ENCODE peak calls at places on chromosomes 13 and 19, in five cellular contexts. J is EL, E is ELR, N is astrocyte of the spinal cord, P is NCI-H2081. D is an unnamed sample.

GRCh38 chr13:30396434-30397075 is 25.7 kb upstream of the UBE2L5 start:
- DNase-seq in J (no peak), E (peak), N (no peak), P (no peak), D (no peak)

GRCh38 chr19:29683009-29683408 is 17.7 kb downstream of the PLEKHF1 start:
- DNase-seq in J (no peak), E (no peak), N (peak), P (no peak), D (no peak)

GRCh38 chr19:3665681-3666544 is 34.4 kb downstream of the PIP5K1C start:
- DNase-seq in J (peak), E (peak), N (no peak), P (no peak), D (peak)

GRCh38 chr19:5170329-5170745 is 170.3 kb downstream of the PTPRS start:
- DNase-seq in J (no peak), E (peak), N (no peak), P (no peak), D (peak)

GRCh38 chr13:105914637-105915036 is 620.8 kb downstream of the EFNB2 start:
- DNase-seq in J (peak), E (peak), N (peak), P (no peak), D (no peak)

GRCh38 chr19:12346896-12347295 is 13.5 kb upstream of the ZNF563 start:
- DNase-seq in J (no peak), E (no peak), N (no peak), P (no peak), D (no peak)

GRCh38 chr13:34294483-34295129 is 476.7 kb downstream of the RFC3 start:
- DNase-seq in J (no peak), E (no peak), N (peak), P (no peak), D (no peak)

GRCh38 chr13:54799621-54800226 is 1771.1 kb downstream of the OLFM4 start:
- DNase-seq in J (no peak), E (no peak), N (no peak), P (no peak), D (no peak)

GRCh38 chr19:29810504-29810871 is 1.3 kb upstream of the CCNE1 start:
- DNase-seq in J (peak), E (peak), N (no peak), P (no peak), D (no peak)

GRCh38 chr13:114112826-114113322 is 19.5 kb downstream of the RASA3 start:
- DNase-seq in J (no peak), E (no peak), N (no peak), P (no peak), D (no peak)

GRCh38 chr13:41827507-41828213 is 133.2 kb downstream of the VWA8 start:
- DNase-seq in J (peak), E (peak), N (peak), P (no peak), D (peak)

GRCh38 chr19:46365561-46365960 is 18.7 kb downstream of the PPP5C start:
- DNase-seq in J (no peak), E (no peak), N (peak), P (no peak), D (no peak)

GRCh38 chr19:41376998-41377365 is 649 bp downstream of the TMEM91 start:
- DNase-seq in J (no peak), E (no peak), N (no peak), P (no peak), D (no peak)

GRCh38 chr19:55696301-55697068 is 21.5 kb downstream of the EPN1 start:
- DNase-seq in J (no peak), E (no peak), N (no peak), P (no peak), D (no peak)

GRCh38 chr13:113943821-113944565 is 29.9 kb downstream of the C13orf46 start:
- DNase-seq in J (no peak), E (peak), N (no peak), P (no peak), D (no peak)

GRCh38 chr19:2532252-2533071 is 56.5 kb downstream of the GADD45B start:
- DNase-seq in J (peak), E (peak), N (peak), P (no peak), D (peak)

GRCh38 chr13:83879431-83880171 is 2.7 kb downstream of the SLITRK1 start:
- DNase-seq in J (peak), E (peak), N (no peak), P (no peak), D (no peak)

GRCh38 chr19:45156231-45156630 is 4.6 kb downstream of the NKPD1 start:
- DNase-seq in J (no peak), E (no peak), N (no peak), P (no peak), D (no peak)

GRCh38 chr19:1474011-1474764 is 4.8 kb downstream of the C19orf25 start:
- DNase-seq in J (no peak), E (peak), N (peak), P (no peak), D (no peak)

GRCh38 chr13:109698779-109699178 is 87.6 kb downstream of the IRS2 start:
- DNase-seq in J (peak), E (peak), N (peak), P (no peak), D (no peak)

GRCh38 chr19:12786149-12786870 is 5.0 kb upstream of the JUNB start:
- DNase-seq in J (no peak), E (no peak), N (no peak), P (no peak), D (no peak)

GRCh38 chr13:93227280-93227905 is 786 bp downstream of the GPC6 start:
- DNase-seq in J (peak), E (peak), N (peak), P (peak), D (no peak)

GRCh38 chr19:5128251-5128931 is 159.5 kb downstream of the KDM4B start:
- DNase-seq in J (peak), E (no peak), N (peak), P (no peak), D (peak)

GRCh38 chr13:51583469-51583874 is 790 bp upstream of the WDFY2 start:
- DNase-seq in J (no peak), E (no peak), N (no peak), P (no peak), D (no peak)

GRCh38 chr19:51448745-51449093 is 9.5 kb downstream of the SIGLEC8 start:
- DNase-seq in J (no peak), E (no peak), N (no peak), P (no peak), D (no peak)

GRCh38 chr13:81302125-81302524 is 961.2 kb upstream of the SPRY2 start:
- DNase-seq in J (no peak), E (no peak), N (no peak), P (no peak), D (no peak)

GRCh38 chr19:15252398-15253018 is 20.3 kb upstream of the EPHX3 start:
- DNase-seq in J (peak), E (peak), N (peak), P (no peak), D (no peak)

GRCh38 chr13:107117327-107118012 is 549.5 kb upstream of the ARGLU1 start:
- DNase-seq in J (peak), E (no peak), N (no peak), P (no peak), D (no peak)

GRCh38 chr19:39568604-39569003 is 28.6 kb upstream of the EID2 start:
- DNase-seq in J (peak), E (peak), N (no peak), P (no peak), D (no peak)

GRCh38 chr19:18414504-18415176 is 4.6 kb upstream of the SSBP4 start:
- DNase-seq in J (no peak), E (peak), N (no peak), P (no peak), D (no peak)

GRCh38 chr19:51777570-51778460 is 16.8 kb downstream of the FPR2 start:
- DNase-seq in J (peak), E (peak), N (peak), P (peak), D (peak)

GRCh38 chr13:113208424-113209335 is at the start of gene PCID2:
- DNase-seq in J (peak), E (peak), N (peak), P (peak), D (peak)

GRCh38 chr19:18421371-18421959 is 2.3 kb downstream of the SSBP4 start:
- DNase-seq in J (no peak), E (no peak), N (no peak), P (no peak), D (no peak)

GRCh38 chr19:15280915-15281683 is 48.9 kb upstream of the EPHX3 start:
- DNase-seq in J (peak), E (peak), N (peak), P (peak), D (peak)

GRCh38 chr13:30079501-30079900 is 227.8 kb downstream of the KATNAL1 start:
- DNase-seq in J (no peak), E (no peak), N (no peak), P (no peak), D (no peak)

D was measured in dermis microvascular lymphatic vessel endothelial cell.